ENCODE peak calls at places on chromosomes 2 and 18, in six cellular contexts. One of them, this sample, is unnamed.

GRCh38 chr2:65576861-65577601 is 144.6 kb upstream of the SPRED2 start:
- DNase-seq in Calu3: peak
- DNase-seq in lung: no peak
- DNase-seq in NCI-H2029 treated with DMSO at 0.1 percent for 48 hours: no peak
- DNase-seq in HuH-7.5: peak
- DNase-seq in tibial nerve: no peak
- DNase-seq in this sample: no peak

GRCh38 chr2:127573298-127573697 is 37.8 kb downstream of the MYO7B start:
- DNase-seq in Calu3: no peak
- DNase-seq in lung: no peak
- DNase-seq in NCI-H2029 treated with DMSO at 0.1 percent for 48 hours: no peak
- DNase-seq in HuH-7.5: no peak
- DNase-seq in tibial nerve: no peak
- DNase-seq in this sample: no peak

GRCh38 chr2:110126086-110126773 is 10.6 kb upstream of the MALL start:
- DNase-seq in Calu3: no peak
- DNase-seq in lung: no peak
- DNase-seq in NCI-H2029 treated with DMSO at 0.1 percent for 48 hours: no peak
- DNase-seq in HuH-7.5: no peak
- DNase-seq in tibial nerve: no peak
- DNase-seq in this sample: no peak

GRCh38 chr2:218230882-218231281 is 13.9 kb downstream of the ARPC2 start:
- DNase-seq in Calu3: peak
- DNase-seq in lung: no peak
- DNase-seq in NCI-H2029 treated with DMSO at 0.1 percent for 48 hours: no peak
- DNase-seq in HuH-7.5: peak
- DNase-seq in tibial nerve: no peak
- DNase-seq in this sample: no peak

GRCh38 chr18:78538669-78539440 is 440.8 kb upstream of the SALL3 start:
- DNase-seq in Calu3: no peak
- DNase-seq in lung: no peak
- DNase-seq in NCI-H2029 treated with DMSO at 0.1 percent for 48 hours: no peak
- DNase-seq in HuH-7.5: no peak
- DNase-seq in tibial nerve: no peak
- DNase-seq in this sample: no peak

GRCh38 chr2:196427996-196428634 is 211.4 kb upstream of the CCDC150 start:
- DNase-seq in Calu3: no peak
- DNase-seq in lung: no peak
- DNase-seq in NCI-H2029 treated with DMSO at 0.1 percent for 48 hours: no peak
- DNase-seq in HuH-7.5: no peak
- DNase-seq in tibial nerve: no peak
- DNase-seq in this sample: no peak

GRCh38 chr2:68832161-68832869 is 38.9 kb downstream of the BMP10 start:
- DNase-seq in Calu3: peak
- DNase-seq in lung: peak
- DNase-seq in NCI-H2029 treated with DMSO at 0.1 percent for 48 hours: no peak
- DNase-seq in HuH-7.5: no peak
- DNase-seq in tibial nerve: no peak
- DNase-seq in this sample: peak

GRCh38 chr2:113847144-113847543 is 42.7 kb upstream of the ACTR3 start:
- DNase-seq in Calu3: no peak
- DNase-seq in lung: no peak
- DNase-seq in NCI-H2029 treated with DMSO at 0.1 percent for 48 hours: no peak
- DNase-seq in HuH-7.5: no peak
- DNase-seq in tibial nerve: no peak
- DNase-seq in this sample: no peak

GRCh38 chr18:11040823-11041712 is 108.3 kb downstream of the PIEZO2 start:
- DNase-seq in Calu3: peak
- DNase-seq in lung: peak
- DNase-seq in NCI-H2029 treated with DMSO at 0.1 percent for 48 hours: no peak
- DNase-seq in HuH-7.5: peak
- DNase-seq in tibial nerve: peak
- DNase-seq in this sample: peak

GRCh38 chr2:224392545-224392944 is 9.4 kb downstream of the FAM124B start:
- DNase-seq in Calu3: no peak
- DNase-seq in lung: no peak
- DNase-seq in NCI-H2029 treated with DMSO at 0.1 percent for 48 hours: no peak
- DNase-seq in HuH-7.5: no peak
- DNase-seq in tibial nerve: no peak
- DNase-seq in this sample: no peak

GRCh38 chr2:107989445-107989844 is 3.1 kb downstream of the SLC5A7 start:
- DNase-seq in Calu3: no peak
- DNase-seq in lung: no peak
- DNase-seq in NCI-H2029 treated with DMSO at 0.1 percent for 48 hours: no peak
- DNase-seq in HuH-7.5: no peak
- DNase-seq in tibial nerve: no peak
- DNase-seq in this sample: no peak

GRCh38 chr2:226048625-226049024 is 649.1 kb downstream of the NYAP2 start:
- DNase-seq in Calu3: peak
- DNase-seq in lung: no peak
- DNase-seq in NCI-H2029 treated with DMSO at 0.1 percent for 48 hours: no peak
- DNase-seq in HuH-7.5: no peak
- DNase-seq in tibial nerve: no peak
- DNase-seq in this sample: no peak

GRCh38 chr2:42060718-42061619 is 13.1 kb downstream of the PKDCC start:
- DNase-seq in Calu3: no peak
- DNase-seq in lung: no peak
- DNase-seq in NCI-H2029 treated with DMSO at 0.1 percent for 48 hours: no peak
- DNase-seq in HuH-7.5: no peak
- DNase-seq in tibial nerve: no peak
- DNase-seq in this sample: peak

GRCh38 chr18:75070625-75071483 is 138.1 kb downstream of the PTGR3 start:
- DNase-seq in Calu3: peak
- DNase-seq in lung: peak
- DNase-seq in NCI-H2029 treated with DMSO at 0.1 percent for 48 hours: peak
- DNase-seq in HuH-7.5: no peak
- DNase-seq in tibial nerve: no peak
- DNase-seq in this sample: no peak